ENCODE peak calls at places on chromosomes 16 and 17, in four cellular contexts. T is SK-N-SH, Q is NT2/D1, Y is HCT116. V is an unnamed sample.

GRCh38 chr17:58320570-58321323 is 7.8 kb downstream of the TSPOAP1 start:
- DNase-seq in Y (no peak), Q (no peak), T (no peak), V (no peak)

GRCh38 chr17:75549246-75550138 is 24.0 kb downstream of the LLGL2 start:
- DNase-seq in Y (peak; percentile 63), Q (no peak), T (no peak), V (peak; percentile 86)

GRCh38 chr17:77521076-77521475 is 380.3 kb downstream of the SEC14L1 start:
- DNase-seq in Y (no peak), T (no peak), Q (no peak), V (no peak)

GRCh38 chr16:53892155-53892554 is 188.2 kb downstream of the FTO start:
- DNase-seq in T (peak; percentile 40), Q (peak; percentile 48), Y (peak; percentile 22), V (peak; percentile 61)

GRCh38 chr16:19886061-19886792 is 1.6 kb upstream of the GPRC5B start:
- DNase-seq in Q (peak; percentile 85), Y (peak; percentile 72), T (peak; percentile 70), V (peak; percentile 68)

GRCh38 chr17:77246110-77247047 is 105.6 kb downstream of the SEC14L1 start:
- DNase-seq in Q (no peak), T (no peak), Y (no peak), V (no peak)

GRCh38 chr17:82103588-82104451 is 5.8 kb upstream of the FASN start:
- DNase-seq in Q (peak; percentile 38), Y (no peak), T (no peak), V (no peak)

GRCh38 chr17:76271669-76272540 is 6.8 kb downstream of the UBALD2 start:
- DNase-seq in T (peak; percentile 58), Y (no peak), Q (no peak), V (no peak)

GRCh38 chr16:54707813-54708212 is 222.9 kb upstream of the IRX5 start:
- DNase-seq in Q (no peak), Y (no peak), T (no peak), V (no peak)

GRCh38 chr16:4316732-4317461 is 1.0 kb downstream of the GLIS2 start:
- DNase-seq in Y (no peak), Q (no peak), T (peak; percentile 74), V (peak; percentile 77)

GRCh38 chr17:57401556-57402488 is 145.5 kb downstream of the MSI2 start:
- DNase-seq in T (peak; percentile 44), Q (no peak), Y (no peak), V (no peak)

GRCh38 chr16:22092143-22092933 is at the start of gene VWA3A:
- DNase-seq in Q (no peak), T (no peak), Y (no peak), V (peak; percentile 64)

GRCh38 chr17:29251969-29252866 is 5.6 kb downstream of the CRYBA1 start:
- DNase-seq in Q (no peak), Y (no peak), T (peak; percentile 32), V (no peak)

GRCh38 chr17:81566461-81567126 is 14.4 kb upstream of the FAAP100 start:
- DNase-seq in Q (no peak), T (peak; percentile 70), Y (peak; percentile 41), V (no peak)

GRCh38 chr16:11016524-11016988 is 72.2 kb downstream of the CLEC16A start:
- DNase-seq in Y (no peak), Q (no peak), T (no peak), V (no peak)

GRCh38 chr16:20747030-20747816 is 5.6 kb upstream of the THUMPD1 start:
- DNase-seq in T (no peak), Q (no peak), Y (peak; percentile 22), V (no peak)

GRCh38 chr17:17315142-17315821 is 12.1 kb downstream of the NT5M start:
- DNase-seq in T (no peak), Y (no peak), Q (no peak), V (no peak)

GRCh38 chr17:44798352-44798751 is 31.7 kb downstream of the GJC1 start:
- DNase-seq in T (no peak), Q (no peak), Y (no peak), V (no peak)

GRCh38 chr16:85327731-85328664 is 215.7 kb upstream of the CIBAR2 start:
- DNase-seq in Y (peak; percentile 39), Q (peak; percentile 98), T (no peak), V (peak; percentile 92)

GRCh38 chr16:79792952-79793351 is 192.4 kb upstream of the MAF start:
- DNase-seq in T (peak; percentile 75), Y (no peak), Q (no peak), V (no peak)

GRCh38 chr17:74119049-74119580 is 84.4 kb upstream of the RPL38 start:
- DNase-seq in Y (no peak), Q (no peak), T (no peak), V (no peak)
- TF ChIP-seq YY1 in Y (no peak), Q (no peak), T (no peak), V (no peak)

GRCh38 chr17:45924332-45924820 is 30.0 kb downstream of the MAPT start:
- DNase-seq in T (no peak), Q (no peak), Y (no peak), V (no peak)

GRCh38 chr17:45927247-45927646 is 32.9 kb downstream of the MAPT start:
- DNase-seq in Q (no peak), Y (no peak), T (no peak), V (no peak)

GRCh38 chr17:45925311-45925710 is 31.0 kb downstream of the MAPT start:
- DNase-seq in T (no peak), Q (no peak), Y (no peak), V (no peak)

GRCh38 chr17:45920083-45920482 is 25.7 kb downstream of the MAPT start:
- DNase-seq in Y (no peak), T (no peak), Q (no peak), V (no peak)

GRCh38 chr17:45923511-45924268 is 29.3 kb downstream of the MAPT start:
- DNase-seq in Y (no peak), Q (no peak), T (no peak), V (no peak)
- TF ChIP-seq YY1 in Y (no peak), Q (no peak), T (no peak), V (no peak)

GRCh38 chr17:1298616-1299015 is 19.2 kb downstream of the TRARG1 start:
- DNase-seq in Q (no peak), T (no peak), Y (no peak), V (peak; percentile 73)
- TF ChIP-seq YY1 in Q (no peak), T (no peak), Y (no peak), V (no peak)

DNA sequence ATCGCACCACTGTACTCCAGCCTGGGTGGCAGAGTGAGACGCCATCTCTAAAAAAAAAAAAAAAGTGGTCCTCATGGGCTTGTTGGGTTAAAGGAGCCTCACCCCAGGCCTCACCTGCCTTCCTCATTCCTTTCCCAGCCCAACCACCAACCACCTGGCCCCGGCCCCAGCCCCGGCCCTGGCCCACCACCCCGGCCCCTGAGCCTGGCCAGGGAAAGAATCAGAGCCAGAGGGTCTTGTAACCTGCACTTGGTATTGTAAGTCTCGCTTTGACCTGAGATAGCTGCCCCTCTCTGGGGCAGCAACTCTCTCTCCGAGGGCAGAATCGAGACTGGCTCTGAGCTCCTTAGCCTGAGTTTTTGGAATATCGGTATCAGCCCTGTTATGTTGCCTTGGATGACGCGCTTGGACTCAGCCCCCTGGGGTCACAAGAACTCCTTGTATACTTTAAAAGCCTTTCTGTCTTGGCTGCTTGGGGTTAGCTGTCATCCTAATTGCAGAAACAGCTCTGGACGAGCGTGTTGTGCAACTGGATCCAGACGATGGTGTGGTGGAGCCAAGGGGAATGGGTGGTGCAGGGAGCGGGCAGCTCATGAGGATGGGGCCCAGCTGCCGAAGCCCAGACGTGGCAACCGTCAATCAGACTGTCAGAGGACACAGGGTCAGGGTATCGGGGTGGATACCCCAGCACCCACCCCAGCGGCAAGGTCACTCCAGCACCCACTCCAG is 14.6 kb downstream of the SMTNL2 start:
- DNase-seq in Q (no peak), T (peak; percentile 27), Y (no peak), V (no peak)
- TF ChIP-seq YY1 in Q (no peak), T (no peak), Y (no peak), V (no peak)

DNA sequence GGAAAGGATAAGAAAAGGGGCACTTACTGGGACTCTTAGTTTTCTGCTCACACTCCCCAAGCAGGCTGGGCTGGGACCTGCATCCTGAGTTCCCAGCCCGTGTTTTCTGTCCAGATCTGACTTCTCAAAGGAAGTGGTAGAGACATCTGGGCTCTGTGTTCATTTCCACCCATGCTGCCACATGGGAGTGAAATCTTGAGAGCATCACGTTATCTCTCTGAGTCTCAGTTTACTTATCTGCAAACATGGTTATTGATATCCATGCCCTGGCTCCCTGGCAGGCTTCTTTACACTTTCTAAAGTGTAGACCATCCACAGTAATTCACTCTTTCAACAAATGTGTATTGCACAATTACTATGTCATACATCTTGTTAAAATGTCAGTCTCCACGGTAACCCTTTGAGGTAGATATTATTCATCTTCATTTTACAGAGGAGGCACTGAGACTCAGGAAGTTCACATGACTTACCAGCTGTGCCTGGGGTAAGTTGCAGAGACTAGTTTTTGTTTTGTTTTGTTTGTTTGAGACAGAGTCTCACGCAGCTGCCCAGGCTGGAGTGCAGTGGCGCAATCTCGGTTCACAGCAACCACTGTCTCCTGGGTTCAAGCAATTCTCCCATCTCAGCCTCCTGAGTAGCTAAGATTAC is 3.4 kb downstream of the ZNF688 start:
- DNase-seq in Y (no peak), T (no peak), Q (no peak), V (no peak)
- TF ChIP-seq YY1 in Y (no peak), T (no peak), Q (no peak), V (no peak)

GRCh38 chr17:73498176-73498575 is 146.1 kb downstream of the SDK2 start:
- DNase-seq in T (no peak), Q (no peak), Y (no peak), V (no peak)
- TF ChIP-seq YY1 in T (no peak), Q (no peak), Y (no peak), V (no peak)

DNA sequence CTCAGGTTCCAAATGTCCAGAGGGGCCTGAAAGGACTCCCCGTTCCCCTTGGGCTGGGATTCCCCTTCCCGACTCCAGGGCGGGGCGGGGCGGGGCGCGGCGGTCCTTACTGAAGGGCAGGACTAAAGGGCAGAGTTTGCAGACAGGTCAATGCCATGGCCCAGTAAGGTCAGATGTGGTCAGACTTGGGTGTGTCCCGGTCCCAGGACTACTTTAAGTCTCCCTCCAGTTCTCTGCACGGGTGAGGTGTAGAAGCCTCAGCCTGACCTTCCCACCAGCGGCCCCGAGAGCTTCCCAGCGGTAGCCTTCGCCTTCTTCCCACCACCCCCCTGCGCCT is 505 bp downstream of the KDM6B start:
- DNase-seq in Q (no peak), Y (no peak), T (peak; percentile 58), V (no peak)
- TF ChIP-seq YY1 in Q (no peak), Y (no peak), T (no peak), V (no peak)

DNA sequence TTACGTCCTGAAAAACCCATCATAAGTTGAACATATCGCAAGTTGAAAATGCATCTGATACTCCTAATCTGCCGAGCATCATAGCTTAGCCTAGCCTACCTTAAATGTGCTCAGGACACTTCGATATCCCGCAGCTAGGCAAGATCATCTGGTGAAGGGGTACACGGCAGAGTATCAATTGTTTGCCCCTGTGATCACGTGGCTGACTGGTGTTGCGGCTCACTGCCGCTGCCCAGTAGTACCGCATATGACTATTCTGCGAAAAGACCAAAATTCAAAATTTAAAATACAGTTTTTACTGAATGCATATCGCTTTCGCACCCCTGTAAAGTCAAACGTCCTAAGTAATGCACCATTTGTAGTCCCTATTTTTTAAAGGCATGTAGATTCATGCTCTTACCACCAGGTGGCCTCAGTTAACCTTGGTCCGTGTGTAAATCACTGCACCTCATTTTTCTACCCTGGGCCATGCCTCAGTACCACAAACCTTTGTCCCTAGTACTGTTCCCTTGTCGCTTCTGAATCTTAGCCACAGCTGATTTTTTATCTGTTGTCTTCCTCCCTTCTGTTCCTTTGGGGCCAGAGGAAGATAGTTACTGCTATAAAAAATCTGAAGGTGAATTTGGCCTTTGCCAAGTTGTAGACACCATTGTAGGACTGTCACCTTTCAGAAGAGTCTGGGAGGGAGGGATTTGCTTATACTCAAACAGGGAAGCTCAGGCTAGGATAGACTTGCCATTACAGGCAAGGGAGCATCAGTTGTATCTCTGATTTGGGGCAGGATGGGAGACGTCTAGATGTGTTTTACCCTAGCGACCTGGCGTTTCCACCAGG is 34.4 kb downstream of the WWP2 start:
- DNase-seq in Q (peak; percentile 59), T (peak; percentile 66), Y (peak; percentile 45), V (peak; percentile 60)
- TF ChIP-seq YY1 in Q (no peak), T (no peak), Y (no peak), V (no peak)

V was measured in H1.